ENCODE peak calls at places on chromosome 1, in ten cellular contexts. One of them, this sample, is unnamed.

GRCh38 chr1:186741640-186742039 is 61.4 kb upstream of the PTGS2 start:
- DNase-seq in heart left ventricle: no peak
- DNase-seq in uterus: no peak
- DNase-seq in Peyer's patch: no peak
- DNase-seq in IMR-90: no peak
- DNase-seq in transverse colon: no peak
- DNase-seq in tibial nerve: no peak
- DNase-seq in body of pancreas: no peak
- DNase-seq in K562: no peak
- DNase-seq in sigmoid colon: no peak
- DNase-seq in this sample: no peak

GRCh38 chr1:69196071-69196470 is 371.7 kb upstream of the LRRC7 start:
- DNase-seq in transverse colon: no peak
- DNase-seq in uterus: no peak
- DNase-seq in heart left ventricle: no peak
- DNase-seq in K562: no peak
- DNase-seq in IMR-90: no peak
- DNase-seq in body of pancreas: no peak
- DNase-seq in tibial nerve: no peak
- DNase-seq in sigmoid colon: no peak
- DNase-seq in Peyer's patch: no peak
- DNase-seq in this sample: no peak

GRCh38 chr1:83692524-83693336 is 306.2 kb downstream of the TTLL7 start:
- DNase-seq in tibial nerve: no peak
- DNase-seq in Peyer's patch: no peak
- DNase-seq in uterus: no peak
- DNase-seq in K562: no peak
- DNase-seq in sigmoid colon: no peak
- DNase-seq in transverse colon: no peak
- DNase-seq in body of pancreas: peak; percentile 32
- DNase-seq in IMR-90: peak; percentile 0
- DNase-seq in heart left ventricle: no peak
- DNase-seq in this sample: no peak

GRCh38 chr1:151124763-151125403 is 21.5 kb downstream of the SEMA6C start:
- DNase-seq in body of pancreas: no peak
- DNase-seq in transverse colon: no peak
- DNase-seq in sigmoid colon: no peak
- DNase-seq in K562: no peak
- DNase-seq in tibial nerve: no peak
- DNase-seq in uterus: no peak
- DNase-seq in heart left ventricle: no peak
- DNase-seq in IMR-90: no peak
- DNase-seq in Peyer's patch: no peak
- DNase-seq in this sample: no peak

GRCh38 chr1:168719306-168720111 is 9.5 kb downstream of the DPT start:
- DNase-seq in Peyer's patch: no peak
- DNase-seq in tibial nerve: no peak
- DNase-seq in IMR-90: no peak
- DNase-seq in uterus: no peak
- DNase-seq in body of pancreas: no peak
- DNase-seq in transverse colon: no peak
- DNase-seq in K562: no peak
- DNase-seq in heart left ventricle: no peak
- DNase-seq in sigmoid colon: no peak
- DNase-seq in this sample: no peak

GRCh38 chr1:60132985-60133673 is 59.6 kb upstream of the C1orf87 start:
- DNase-seq in K562: no peak
- DNase-seq in uterus: no peak
- DNase-seq in heart left ventricle: no peak
- DNase-seq in sigmoid colon: no peak
- DNase-seq in transverse colon: peak; percentile 13
- DNase-seq in Peyer's patch: no peak
- DNase-seq in body of pancreas: no peak
- DNase-seq in tibial nerve: no peak
- DNase-seq in IMR-90: peak; percentile 50
- DNase-seq in this sample: no peak

GRCh38 chr1:223609961-223610360 is 55.5 kb downstream of the CAPN8 start:
- DNase-seq in IMR-90: no peak
- DNase-seq in tibial nerve: no peak
- DNase-seq in heart left ventricle: no peak
- DNase-seq in transverse colon: no peak
- DNase-seq in K562: no peak
- DNase-seq in body of pancreas: no peak
- DNase-seq in sigmoid colon: no peak
- DNase-seq in Peyer's patch: no peak
- DNase-seq in uterus: no peak
- DNase-seq in this sample: no peak

GRCh38 chr1:116130376-116130775 is 19.2 kb downstream of the MAB21L3 start:
- DNase-seq in uterus: no peak
- DNase-seq in transverse colon: no peak
- DNase-seq in K562: no peak
- DNase-seq in tibial nerve: no peak
- DNase-seq in sigmoid colon: no peak
- DNase-seq in heart left ventricle: no peak
- DNase-seq in Peyer's patch: no peak
- DNase-seq in IMR-90: no peak
- DNase-seq in body of pancreas: no peak
- DNase-seq in this sample: peak; percentile 50

GRCh38 chr1:158121604-158122254 is 59.0 kb upstream of the CD1D start:
- DNase-seq in body of pancreas: peak; percentile 47
- DNase-seq in tibial nerve: no peak
- DNase-seq in uterus: no peak
- DNase-seq in transverse colon: peak; percentile 25
- DNase-seq in IMR-90: peak; percentile 46
- DNase-seq in Peyer's patch: peak; percentile 38
- DNase-seq in K562: peak; percentile 42
- DNase-seq in heart left ventricle: no peak
- DNase-seq in sigmoid colon: no peak
- DNase-seq in this sample: no peak

GRCh38 chr1:45833361-45833760 is 29.9 kb downstream of the MAST2 start:
- DNase-seq in tibial nerve: no peak
- DNase-seq in K562: no peak
- DNase-seq in IMR-90: peak; percentile 41
- DNase-seq in transverse colon: no peak
- DNase-seq in Peyer's patch: no peak
- DNase-seq in heart left ventricle: no peak
- DNase-seq in body of pancreas: no peak
- DNase-seq in uterus: no peak
- DNase-seq in sigmoid colon: no peak
- DNase-seq in this sample: no peak

GRCh38 chr1:240797050-240797449 is 185.1 kb upstream of the GREM2 start:
- DNase-seq in tibial nerve: no peak
- DNase-seq in sigmoid colon: no peak
- DNase-seq in uterus: no peak
- DNase-seq in IMR-90: peak; percentile 12
- DNase-seq in heart left ventricle: no peak
- DNase-seq in body of pancreas: no peak
- DNase-seq in Peyer's patch: no peak
- DNase-seq in K562: no peak
- DNase-seq in transverse colon: no peak
- DNase-seq in this sample: no peak

GRCh38 chr1:203520315-203520714 is 26.4 kb downstream of the OPTC start:
- DNase-seq in Peyer's patch: no peak
- DNase-seq in IMR-90: peak; percentile 81
- DNase-seq in K562: no peak
- DNase-seq in body of pancreas: no peak
- DNase-seq in tibial nerve: no peak
- DNase-seq in uterus: no peak
- DNase-seq in transverse colon: no peak
- DNase-seq in sigmoid colon: no peak
- DNase-seq in heart left ventricle: no peak
- DNase-seq in this sample: no peak

GRCh38 chr1:36086529-36087232 is 2.0 kb upstream of the ADPRS start:
- DNase-seq in K562: no peak
- DNase-seq in IMR-90: no peak
- DNase-seq in uterus: no peak
- DNase-seq in body of pancreas: no peak
- DNase-seq in tibial nerve: no peak
- DNase-seq in transverse colon: no peak
- DNase-seq in Peyer's patch: peak; percentile 12
- DNase-seq in heart left ventricle: no peak
- DNase-seq in sigmoid colon: peak; percentile 60
- DNase-seq in this sample: no peak

DNA sequence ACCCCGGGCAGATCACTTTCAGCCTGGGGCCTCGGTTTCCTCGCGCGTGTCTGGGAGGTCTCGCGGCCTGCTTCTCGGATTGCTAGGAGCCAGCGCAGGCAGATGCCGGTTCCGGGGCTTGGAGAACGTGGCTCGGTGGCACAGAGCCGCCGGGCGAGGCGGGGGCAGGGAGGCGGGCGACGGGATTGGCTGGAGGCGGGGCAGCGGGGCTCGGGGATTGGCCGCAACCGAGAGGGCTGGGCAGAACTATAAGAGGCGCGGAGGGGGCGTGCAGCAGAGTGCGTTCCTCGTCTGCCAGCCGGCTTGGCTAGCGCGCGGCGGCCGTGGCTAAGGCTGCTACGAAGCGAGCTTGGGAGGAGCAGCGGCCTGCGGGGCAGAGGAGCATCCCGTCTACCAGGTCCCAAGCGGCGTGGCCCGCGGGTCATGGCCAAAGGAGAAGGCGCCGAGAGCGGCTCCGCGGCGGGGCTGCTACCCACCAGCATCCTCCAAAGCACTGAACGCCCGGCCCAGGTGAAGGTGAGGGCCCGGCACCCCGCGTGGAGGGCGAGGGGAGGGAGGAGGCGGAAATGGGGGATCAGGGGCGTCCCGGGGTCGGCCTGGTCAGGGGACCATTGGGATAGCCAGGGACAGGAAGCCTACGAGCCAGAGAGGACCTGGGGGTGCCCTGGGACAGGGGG is at the start of gene MFSD2A:
- DNase-seq in uterus: peak; percentile 87
- DNase-seq in Peyer's patch: peak; percentile 89
- DNase-seq in K562: peak; percentile 89
- DNase-seq in sigmoid colon: peak; percentile 95
- DNase-seq in transverse colon: peak; percentile 96
- DNase-seq in IMR-90: peak; percentile 89
- DNase-seq in tibial nerve: peak; percentile 86
- DNase-seq in body of pancreas: peak; percentile 89
- DNase-seq in heart left ventricle: peak; percentile 95
- DNase-seq in this sample: peak; percentile 97
- TF ChIP-seq POLR2A in uterus: peak; percentile 23
- TF ChIP-seq POLR2A in Peyer's patch: peak; percentile 97
- TF ChIP-seq POLR2A in K562: no peak
- TF ChIP-seq POLR2A in sigmoid colon: no peak
- TF ChIP-seq POLR2A in transverse colon: peak; percentile 93
- TF ChIP-seq POLR2A in IMR-90: peak; percentile 87
- TF ChIP-seq POLR2A in tibial nerve: peak; percentile 11
- TF ChIP-seq POLR2A in body of pancreas: peak; percentile 10
- TF ChIP-seq POLR2A in heart left ventricle: no peak
- TF ChIP-seq POLR2A in this sample: no peak

GRCh38 chr1:230163719-230164118 is 96.7 kb downstream of the GALNT2 start:
- DNase-seq in uterus: no peak
- DNase-seq in K562: no peak
- DNase-seq in tibial nerve: no peak
- DNase-seq in body of pancreas: no peak
- DNase-seq in IMR-90: no peak
- DNase-seq in Peyer's patch: no peak
- DNase-seq in sigmoid colon: peak; percentile 63
- DNase-seq in heart left ventricle: no peak
- DNase-seq in transverse colon: no peak
- DNase-seq in this sample: no peak

GRCh38 chr1:230165526-230165925 is 98.5 kb downstream of the GALNT2 start:
- DNase-seq in body of pancreas: peak; percentile 50
- DNase-seq in heart left ventricle: no peak
- DNase-seq in K562: no peak
- DNase-seq in tibial nerve: no peak
- DNase-seq in Peyer's patch: no peak
- DNase-seq in transverse colon: no peak
- DNase-seq in IMR-90: no peak
- DNase-seq in sigmoid colon: no peak
- DNase-seq in uterus: no peak
- DNase-seq in this sample: no peak

GRCh38 chr1:230160957-230161771 is 94.1 kb downstream of the GALNT2 start:
- DNase-seq in transverse colon: no peak
- DNase-seq in sigmoid colon: no peak
- DNase-seq in Peyer's patch: no peak
- DNase-seq in IMR-90: peak; percentile 46
- DNase-seq in body of pancreas: no peak
- DNase-seq in heart left ventricle: no peak
- DNase-seq in tibial nerve: no peak
- DNase-seq in uterus: no peak
- DNase-seq in K562: no peak
- DNase-seq in this sample: no peak

GRCh38 chr1:230166366-230167132 is 99.5 kb downstream of the GALNT2 start:
- DNase-seq in K562: no peak
- DNase-seq in sigmoid colon: no peak
- DNase-seq in Peyer's patch: no peak
- DNase-seq in transverse colon: no peak
- DNase-seq in IMR-90: no peak
- DNase-seq in tibial nerve: no peak
- DNase-seq in uterus: no peak
- DNase-seq in heart left ventricle: no peak
- DNase-seq in body of pancreas: no peak
- DNase-seq in this sample: no peak

DNA sequence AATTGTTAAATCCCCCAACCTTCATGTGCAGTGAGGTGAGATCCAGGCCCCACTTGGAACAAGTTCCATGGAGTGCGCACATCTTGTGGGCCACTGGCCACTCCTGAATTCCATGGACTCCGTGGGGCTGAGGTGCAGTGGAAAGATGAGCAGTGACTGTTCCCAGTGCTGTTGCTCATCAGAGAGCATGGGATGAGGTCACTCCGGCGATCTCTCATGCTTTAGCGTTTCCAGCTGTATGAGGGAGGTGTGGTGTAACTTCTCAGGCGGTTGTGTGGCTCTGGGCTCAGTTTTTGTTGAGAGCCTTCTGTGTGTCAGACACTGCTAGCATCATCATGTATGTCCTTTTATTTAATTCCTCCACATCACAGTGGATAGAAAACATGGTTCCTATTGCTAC is 96.2 kb downstream of the GALNT2 start:
- DNase-seq in tibial nerve: no peak
- DNase-seq in Peyer's patch: no peak
- DNase-seq in body of pancreas: no peak
- DNase-seq in K562: no peak
- DNase-seq in sigmoid colon: peak; percentile 88
- DNase-seq in heart left ventricle: no peak
- DNase-seq in uterus: peak; percentile 33
- DNase-seq in IMR-90: peak; percentile 87
- DNase-seq in transverse colon: no peak
- DNase-seq in this sample: no peak
- H3K4me1 ChIP-seq in tibial nerve: no peaks in the 10 kb centered on the region
- H3K4me1 ChIP-seq in Peyer's patch: peaks cover 22% of the 10 kb centered on the region
- H3K4me1 ChIP-seq in body of pancreas: peaks cover 73% of the 10 kb centered on the region
- H3K4me1 ChIP-seq in K562: peaks cover 49% of the 10 kb centered on the region
- H3K4me1 ChIP-seq in sigmoid colon: peaks cover 14% of the 10 kb centered on the region
- H3K4me1 ChIP-seq in heart left ventricle: peaks cover 33% of the 10 kb centered on the region
- H3K4me1 ChIP-seq in uterus: no peaks in the 10 kb centered on the region
- H3K4me1 ChIP-seq in IMR-90: peaks cover 13% of the 10 kb centered on the region
- H3K4me1 ChIP-seq in transverse colon: peaks cover 29% of the 10 kb centered on the region
- H3K4me1 ChIP-seq in this sample: peaks cover 80% of the 10 kb centered on the region

GRCh38 chr1:2935766-2936390 is 85.4 kb upstream of the ACTRT2 start:
- DNase-seq in K562: no peak
- DNase-seq in IMR-90: no peak
- DNase-seq in heart left ventricle: peak; percentile 61
- DNase-seq in transverse colon: no peak
- DNase-seq in uterus: no peak
- DNase-seq in sigmoid colon: no peak
- DNase-seq in body of pancreas: no peak
- DNase-seq in tibial nerve: no peak
- DNase-seq in Peyer's patch: no peak
- DNase-seq in this sample: no peak
- H3K9me3 ChIP-seq in K562: no peaks in the 10 kb centered on the region
- H3K9me3 ChIP-seq in IMR-90: peaks cover 71% of the 10 kb centered on the region
- H3K9me3 ChIP-seq in heart left ventricle: peaks cover 5% of the 10 kb centered on the region
- H3K9me3 ChIP-seq in transverse colon: no peaks in the 10 kb centered on the region
- H3K9me3 ChIP-seq in uterus: no peaks in the 10 kb centered on the region
- H3K9me3 ChIP-seq in sigmoid colon: no peaks in the 10 kb centered on the region
- H3K9me3 ChIP-seq in body of pancreas: no peaks in the 10 kb centered on the region
- H3K9me3 ChIP-seq in tibial nerve: no peaks in the 10 kb centered on the region
- H3K9me3 ChIP-seq in Peyer's patch: no peaks in the 10 kb centered on the region
- H3K9me3 ChIP-seq in this sample: no peaks in the 10 kb centered on the region

GRCh38 chr1:62237361-62237760 is 42.7 kb downstream of the L1TD1 start:
- DNase-seq in heart left ventricle: no peak
- DNase-seq in K562: no peak
- DNase-seq in IMR-90: no peak
- DNase-seq in transverse colon: no peak
- DNase-seq in uterus: no peak
- DNase-seq in sigmoid colon: no peak
- DNase-seq in Peyer's patch: no peak
- DNase-seq in tibial nerve: no peak
- DNase-seq in body of pancreas: no peak
- DNase-seq in this sample: no peak
- TF ChIP-seq POLR2A in heart left ventricle: no peak
- TF ChIP-seq POLR2A in K562: no peak
- TF ChIP-seq POLR2A in IMR-90: no peak
- TF ChIP-seq POLR2A in transverse colon: no peak
- TF ChIP-seq POLR2A in uterus: no peak
- TF ChIP-seq POLR2A in sigmoid colon: no peak
- TF ChIP-seq POLR2A in Peyer's patch: no peak
- TF ChIP-seq POLR2A in tibial nerve: no peak
- TF ChIP-seq POLR2A in body of pancreas: no peak
- TF ChIP-seq POLR2A in this sample: no peak